ENCODE peak calls at places on chromosomes 3 and 15, in seven cellular contexts. R is stimulated activated naive B cell treated with anti-CD40 and anti-IgM and Interleukin-4, amounts not matched to agents 10 μg/mL and 1 μg/mL and 100 μg/mL, for 72 hours; U is foreskin fibroblast; D is activated T-cell treated with anti-CD3 and anti-CD28 coated beads for 1 hour; X is tibial nerve; P is AG08396; F is GM06990. I is an unnamed sample.

GRCh38 chr15:47756872-47757271 is 39.6 kb downstream of the SEMA6D start:
- DNase-seq in F (no peak), R (no peak), P (peak), U (peak), D (no peak), X (no peak), I (no peak)

GRCh38 chr3:11624161-11624560 is 19.6 kb downstream of the VGLL4 start:
- DNase-seq in P (no peak), U (no peak), R (no peak), D (no peak), F (peak), X (no peak), I (no peak)

GRCh38 chr3:37693791-37694194 is 167.9 kb upstream of the CTDSPL start:
- DNase-seq in X (no peak), R (no peak), D (no peak), P (no peak), F (no peak), U (no peak), I (no peak)

GRCh38 chr3:99911433-99911832 is 93.8 kb downstream of the CMSS1 start:
- DNase-seq in X (no peak), U (no peak), D (no peak), P (no peak), F (no peak), R (no peak), I (no peak)

GRCh38 chr3:159765860-159766294 is 222.8 kb upstream of the IL12A start:
- DNase-seq in P (no peak), F (no peak), U (no peak), R (no peak), X (no peak), D (no peak), I (no peak)

GRCh38 chr3:64368163-64369025 is 143.1 kb upstream of the PRICKLE2 start:
- DNase-seq in D (no peak), R (no peak), U (peak), F (no peak), P (peak), X (no peak), I (no peak)

GRCh38 chr3:65952842-65953241 is 85.9 kb downstream of the MAGI1 start:
- DNase-seq in R (no peak), U (no peak), F (no peak), X (no peak), P (no peak), D (no peak), I (no peak)

GRCh38 chr3:100891033-100891432 is 102.2 kb downstream of the ABI3BP start:
- DNase-seq in X (no peak), F (no peak), R (no peak), U (no peak), P (peak), D (no peak), I (no peak)

GRCh38 chr3:152073267-152073666 is 195.5 kb upstream of the MBNL1 start:
- DNase-seq in U (peak), F (no peak), P (peak), R (no peak), D (no peak), X (no peak), I (no peak)

GRCh38 chr3:74630602-74631001 is 16.1 kb upstream of the CNTN3 start:
- DNase-seq in U (no peak), P (no peak), R (no peak), F (no peak), X (no peak), D (no peak), I (no peak)

GRCh38 chr15:61684749-61685467 is 375.3 kb downstream of the VPS13C start:
- DNase-seq in U (no peak), P (no peak), R (no peak), F (no peak), X (no peak), D (no peak), I (no peak)

GRCh38 chr3:143224731-143225130 is 105.2 kb downstream of the CHST2 start:
- DNase-seq in X (no peak), R (no peak), D (no peak), P (no peak), F (no peak), U (no peak), I (no peak)

GRCh38 chr15:28885630-28886430 is at the start of gene APBA2:
- DNase-seq in R (no peak), U (no peak), X (no peak), D (peak), P (peak), F (no peak), I (no peak)

GRCh38 chr3:173750095-173750494 is 352.6 kb downstream of the NLGN1 start:
- DNase-seq in F (no peak), U (no peak), P (no peak), X (no peak), R (no peak), D (no peak), I (no peak)

GRCh38 chr3:4722103-4722502 is 229.0 kb downstream of the ITPR1 start:
- DNase-seq in X (no peak), F (peak), D (no peak), R (no peak), U (no peak), P (peak), I (peak)

GRCh38 chr15:72599855-72600464 is 54.5 kb upstream of the GOLGA6B start:
- DNase-seq in R (no peak), U (peak), F (no peak), D (no peak), X (no peak), P (peak), I (peak)

GRCh38 chr3:63807901-63808589 is 11.1 kb upstream of the C3orf49 start:
- DNase-seq in U (no peak), X (no peak), P (no peak), R (no peak), F (no peak), D (no peak), I (peak)

GRCh38 chr3:107227091-107227490 is 150.1 kb upstream of the CCDC54 start:
- DNase-seq in U (peak), F (no peak), P (no peak), D (no peak), X (no peak), R (no peak), I (no peak)

GRCh38 chr3:149016669-149017541 is 25.6 kb downstream of the GYG1 start:
- DNase-seq in R (no peak), F (no peak), X (no peak), D (no peak), P (peak), U (peak), I (no peak)

GRCh38 chr3:184029456-184029950 is 2.0 kb upstream of the HTR3D start:
- DNase-seq in X (no peak), R (no peak), P (no peak), F (no peak), U (no peak), D (no peak), I (no peak)

GRCh38 chr3:114519415-114519814 is 225.6 kb downstream of the TIGIT start:
- DNase-seq in F (no peak), D (no peak), R (peak), X (no peak), P (peak), U (no peak), I (no peak)

GRCh38 chr3:20846081-20846480 is 660.1 kb upstream of the SGO1 start:
- DNase-seq in X (no peak), U (no peak), P (no peak), D (no peak), F (no peak), R (no peak), I (no peak)

GRCh38 chr3:39263576-39263975 is 16.3 kb downstream of the CX3CR1 start:
- DNase-seq in P (no peak), D (no peak), R (no peak), U (no peak), F (no peak), X (no peak), I (no peak)

GRCh38 chr3:123258811-123259420 is 57.2 kb downstream of the SEC22A start:
- DNase-seq in P (no peak), U (peak), D (no peak), X (no peak), R (no peak), F (no peak), I (peak)

GRCh38 chr3:29936054-29936453 is 655.2 kb downstream of the RBMS3 start:
- DNase-seq in X (no peak), R (no peak), D (no peak), F (peak), P (no peak), U (no peak), I (no peak)

GRCh38 chr3:45151100-45151499 is 4.9 kb upstream of the CDCP1 start:
- DNase-seq in R (no peak), X (no peak), P (no peak), F (no peak), D (no peak), U (no peak), I (no peak)

GRCh38 chr3:191499307-191500125 is 38.6 kb downstream of the PYDC2 start:
- DNase-seq in P (peak), D (no peak), R (no peak), U (no peak), F (peak), X (no peak), I (peak)

GRCh38 chr3:156246939-156247725 is 126.8 kb downstream of the KCNAB1 start:
- DNase-seq in X (no peak), F (no peak), U (no peak), D (no peak), P (no peak), R (no peak), I (peak)

GRCh38 chr3:100007313-100007712 is 107.0 kb downstream of the FILIP1L start:
- DNase-seq in X (no peak), R (no peak), P (no peak), U (no peak), D (no peak), F (no peak), I (no peak)

GRCh38 chr3:49371946-49372345 is 13.8 kb upstream of the GPX1 start:
- DNase-seq in P (no peak), X (no peak), D (no peak), R (no peak), U (no peak), F (no peak), I (no peak)

GRCh38 chr3:16881896-16882645 is 2.7 kb upstream of the PLCL2 start:
- DNase-seq in P (no peak), D (no peak), R (no peak), X (no peak), U (no peak), F (no peak), I (no peak)

GRCh38 chr3:68855620-68856019 is 76.7 kb downstream of the TAFA4 start:
- DNase-seq in U (no peak), D (no peak), X (no peak), F (no peak), P (no peak), R (no peak), I (no peak)

GRCh38 chr3:11803977-11804903 is 42.4 kb downstream of the TAMM41 start:
- DNase-seq in R (peak), F (no peak), U (no peak), P (peak), D (peak), X (no peak), I (peak)

GRCh38 chr15:64623347-64624024 is 151.9 kb downstream of the RBPMS2 start:
- DNase-seq in X (no peak), U (no peak), D (no peak), F (peak), R (peak), P (no peak), I (no peak)

GRCh38 chr15:31272558-31273257 is 53.9 kb upstream of the KLF13 start:
- DNase-seq in F (no peak), R (no peak), D (no peak), U (no peak), P (no peak), X (no peak), I (peak)

I was measured in globus pallidus.